ENCODE peak calls at places on chromosomes 6 and 20, in four cellular contexts. One of them, this sample, is unnamed.

GRCh38 chr6:138477913-138478539 is 21.3 kb downstream of the NHSL1 start:
- DNase-seq in H1: no peak
- DNase-seq in SK-N-SH: no peak
- DNase-seq in HepG2: no peak
- DNase-seq in this sample: no peak

GRCh38 chr20:58593880-58594473 is 57.1 kb upstream of the STX16 start:
- DNase-seq in H1: no peak
- DNase-seq in SK-N-SH: no peak
- DNase-seq in HepG2: no peak
- DNase-seq in this sample: no peak

GRCh38 chr20:55386686-55387085 is 618.6 kb downstream of the CBLN4 start:
- DNase-seq in H1: no peak
- DNase-seq in SK-N-SH: no peak
- DNase-seq in HepG2: no peak
- DNase-seq in this sample: no peak

GRCh38 chr6:41047745-41048742 is 5.0 kb upstream of the APOBEC2 start:
- DNase-seq in H1: no peak
- DNase-seq in SK-N-SH: no peak
- DNase-seq in HepG2: no peak
- DNase-seq in this sample: no peak

GRCh38 chr6:39206250-39206721 is 23.0 kb downstream of the KCNK5 start:
- DNase-seq in H1: no peak
- DNase-seq in SK-N-SH: no peak
- DNase-seq in HepG2: no peak
- DNase-seq in this sample: no peak

GRCh38 chr6:135423649-135424128 is 73.9 kb downstream of the AHI1 start:
- DNase-seq in H1: no peak
- DNase-seq in SK-N-SH: peak
- DNase-seq in HepG2: peak
- DNase-seq in this sample: peak

GRCh38 chr20:46268131-46268611 is 40.1 kb downstream of the CDH22 start:
- DNase-seq in H1: no peak
- DNase-seq in SK-N-SH: peak
- DNase-seq in HepG2: no peak
- DNase-seq in this sample: no peak

GRCh38 chr6:76592561-76592960 is 520.1 kb upstream of the IMPG1 start:
- DNase-seq in H1: no peak
- DNase-seq in SK-N-SH: no peak
- DNase-seq in HepG2: no peak
- DNase-seq in this sample: no peak

GRCh38 chr6:149450679-149451360 is 34.0 kb downstream of the ZC3H12D start:
- DNase-seq in H1: peak
- DNase-seq in SK-N-SH: peak
- DNase-seq in HepG2: no peak
- DNase-seq in this sample: no peak

GRCh38 chr6:14037402-14038277 is 79.9 kb upstream of the CD83 start:
- DNase-seq in H1: no peak
- DNase-seq in SK-N-SH: no peak
- DNase-seq in HepG2: no peak
- DNase-seq in this sample: no peak

GRCh38 chr20:3238616-3239025 is 369 bp downstream of the SLC4A11 start:
- DNase-seq in H1: no peak
- DNase-seq in SK-N-SH: no peak
- DNase-seq in HepG2: no peak
- DNase-seq in this sample: no peak

GRCh38 chr6:34391023-34391485 is 1.4 kb downstream of the NUDT3 start:
- DNase-seq in H1: no peak
- DNase-seq in SK-N-SH: peak
- DNase-seq in HepG2: peak
- DNase-seq in this sample: no peak

GRCh38 chr20:17059465-17059864 is 167.4 kb upstream of the PCSK2 start:
- DNase-seq in H1: no peak
- DNase-seq in SK-N-SH: no peak
- DNase-seq in HepG2: no peak
- DNase-seq in this sample: no peak

GRCh38 chr20:36971103-36971502 is 19.6 kb upstream of the SAMHD1 start:
- DNase-seq in H1: no peak
- DNase-seq in SK-N-SH: no peak
- DNase-seq in HepG2: no peak
- DNase-seq in this sample: no peak

GRCh38 chr20:58651823-58652605 is 931 bp downstream of the STX16 start:
- DNase-seq in H1: peak
- DNase-seq in SK-N-SH: peak
- DNase-seq in HepG2: peak
- DNase-seq in this sample: peak

GRCh38 chr6:52392944-52393343 is 27.2 kb upstream of the EFHC1 start:
- DNase-seq in H1: no peak
- DNase-seq in SK-N-SH: no peak
- DNase-seq in HepG2: no peak
- DNase-seq in this sample: no peak

GRCh38 chr6:109008061-109008460 is 86.6 kb downstream of the SESN1 start:
- DNase-seq in H1: no peak
- DNase-seq in SK-N-SH: no peak
- DNase-seq in HepG2: no peak
- DNase-seq in this sample: no peak

GRCh38 chr6:31558631-31559500 is 11.5 kb downstream of the NFKBIL1 start:
- DNase-seq in H1: no peak
- DNase-seq in SK-N-SH: no peak
- DNase-seq in HepG2: no peak
- DNase-seq in this sample: peak

GRCh38 chr6:1689141-1689540 is 79.4 kb downstream of the FOXC1 start:
- DNase-seq in H1: no peak
- DNase-seq in SK-N-SH: no peak
- DNase-seq in HepG2: no peak
- DNase-seq in this sample: no peak

GRCh38 chr6:24183584-24183983 is 57.6 kb downstream of the NRSN1 start:
- DNase-seq in H1: no peak
- DNase-seq in SK-N-SH: no peak
- DNase-seq in HepG2: no peak
- DNase-seq in this sample: no peak

GRCh38 chr6:33740204-33740608 is 6.5 kb downstream of the IP6K3 start:
- DNase-seq in H1: no peak
- DNase-seq in SK-N-SH: no peak
- DNase-seq in HepG2: peak
- DNase-seq in this sample: no peak

GRCh38 chr20:58233881-58234528 is 5.6 kb upstream of the ANKRD60 start:
- DNase-seq in H1: peak
- DNase-seq in SK-N-SH: peak
- DNase-seq in HepG2: peak
- DNase-seq in this sample: no peak

GRCh38 chr6:162785632-162786242 is 58.0 kb downstream of the PACRG start:
- DNase-seq in H1: no peak
- DNase-seq in SK-N-SH: no peak
- DNase-seq in HepG2: peak
- DNase-seq in this sample: no peak

GRCh38 chr6:3848925-3849605 is at the start of gene FAM50B:
- DNase-seq in H1: peak
- DNase-seq in SK-N-SH: peak
- DNase-seq in HepG2: no peak
- DNase-seq in this sample: peak

GRCh38 chr6:53250761-53251672 is 97.7 kb downstream of the ELOVL5 start:
- DNase-seq in H1: no peak
- DNase-seq in SK-N-SH: no peak
- DNase-seq in HepG2: no peak
- DNase-seq in this sample: no peak

GRCh38 chr20:59940129-59940955 is at the start of the genes FAM217B and PPP1R3D:
- DNase-seq in H1: peak
- DNase-seq in SK-N-SH: peak
- DNase-seq in HepG2: peak
- DNase-seq in this sample: peak

GRCh38 chr20:4819901-4820300 is 98.2 kb downstream of the PRND start:
- DNase-seq in H1: no peak
- DNase-seq in SK-N-SH: no peak
- DNase-seq in HepG2: no peak
- DNase-seq in this sample: no peak

GRCh38 chr6:135667694-135668455 is 170.3 kb upstream of the AHI1 start:
- DNase-seq in H1: no peak
- DNase-seq in SK-N-SH: no peak
- DNase-seq in HepG2: no peak
- DNase-seq in this sample: no peak

GRCh38 chr6:141463237-141463977 is 669.3 kb upstream of the GJE1 start:
- DNase-seq in H1: no peak
- DNase-seq in SK-N-SH: no peak
- DNase-seq in HepG2: no peak
- DNase-seq in this sample: no peak

GRCh38 chr6:141464490-141464889 is 668.2 kb upstream of the GJE1 start:
- DNase-seq in H1: no peak
- DNase-seq in SK-N-SH: no peak
- DNase-seq in HepG2: no peak
- DNase-seq in this sample: no peak

GRCh38 chr6:141460743-141461484 is 671.8 kb upstream of the GJE1 start:
- DNase-seq in H1: no peak
- DNase-seq in SK-N-SH: no peak
- DNase-seq in HepG2: no peak
- DNase-seq in this sample: no peak
- TF ChIP-seq TCF12 in H1: no peak
- TF ChIP-seq TCF12 in SK-N-SH: no peak
- TF ChIP-seq TCF12 in HepG2: no peak
- TF ChIP-seq TCF12 in this sample: no peak

DNA sequence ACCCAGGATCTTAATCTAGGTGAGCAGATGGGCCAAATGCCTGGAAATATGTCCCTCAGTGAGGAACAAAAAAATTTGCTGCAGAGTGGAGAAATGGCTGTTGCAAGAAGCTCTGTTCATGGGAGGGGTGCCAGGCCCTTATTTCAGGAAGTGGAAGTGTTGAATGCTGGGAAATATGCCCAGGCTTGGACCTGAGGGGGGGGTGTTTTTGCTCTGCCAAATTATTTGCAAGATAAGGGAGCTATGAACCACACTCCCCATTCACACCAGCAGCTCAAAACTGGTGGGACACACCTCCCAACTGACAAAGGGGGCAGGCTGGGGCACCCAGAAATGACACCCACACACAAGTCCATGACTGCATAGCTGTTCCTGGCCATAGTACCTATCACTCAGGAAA is 8.7 kb downstream of the CST4 start:
- DNase-seq in H1: no peak
- DNase-seq in SK-N-SH: no peak
- DNase-seq in HepG2: no peak
- DNase-seq in this sample: no peak
- TF ChIP-seq TCF12 in H1: no peak
- TF ChIP-seq TCF12 in SK-N-SH: no peak
- TF ChIP-seq TCF12 in HepG2: no peak
- TF ChIP-seq TCF12 in this sample: no peak

DNA sequence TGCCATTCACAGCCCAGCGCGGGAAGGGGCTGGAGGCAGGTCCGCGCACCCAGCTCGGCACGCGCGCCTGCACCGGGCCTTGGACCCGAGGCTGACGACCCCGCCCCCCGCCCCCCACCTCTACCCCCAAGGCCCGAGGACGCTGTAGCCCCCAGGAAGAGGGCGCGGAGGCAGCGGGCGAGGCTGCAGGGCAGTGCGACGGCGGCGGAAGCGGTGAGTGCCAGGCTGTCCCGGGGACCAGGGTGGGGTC is 1.2 kb downstream of the LIME1 start:
- DNase-seq in H1: peak
- DNase-seq in SK-N-SH: peak
- DNase-seq in HepG2: peak
- DNase-seq in this sample: no peak
- TF ChIP-seq TCF12 in H1: no peak
- TF ChIP-seq TCF12 in SK-N-SH: no peak
- TF ChIP-seq TCF12 in HepG2: no peak
- TF ChIP-seq TCF12 in this sample: no peak

GRCh38 chr6:137389150-137389664 is 105.0 kb downstream of the OLIG3 start:
- DNase-seq in H1: no peak
- DNase-seq in SK-N-SH: no peak
- DNase-seq in HepG2: no peak
- DNase-seq in this sample: peak
- TF ChIP-seq TCF12 in H1: no peak
- TF ChIP-seq TCF12 in SK-N-SH: no peak
- TF ChIP-seq TCF12 in HepG2: no peak
- TF ChIP-seq TCF12 in this sample: no peak

GRCh38 chr20:32577023-32577422 is 8.1 kb downstream of the NOL4L start:
- DNase-seq in H1: no peak
- DNase-seq in SK-N-SH: peak
- DNase-seq in HepG2: no peak
- DNase-seq in this sample: no peak

GRCh38 chr20:32576560-32576959 is 8.6 kb downstream of the NOL4L start:
- DNase-seq in H1: no peak
- DNase-seq in SK-N-SH: no peak
- DNase-seq in HepG2: no peak
- DNase-seq in this sample: no peak

GRCh38 chr20:32575805-32576204 is 9.3 kb downstream of the NOL4L start:
- DNase-seq in H1: no peak
- DNase-seq in SK-N-SH: no peak
- DNase-seq in HepG2: no peak
- DNase-seq in this sample: no peak

GRCh38 chr20:32578840-32579239 is 6.3 kb downstream of the NOL4L start:
- DNase-seq in H1: no peak
- DNase-seq in SK-N-SH: no peak
- DNase-seq in HepG2: no peak
- DNase-seq in this sample: no peak

DNA sequence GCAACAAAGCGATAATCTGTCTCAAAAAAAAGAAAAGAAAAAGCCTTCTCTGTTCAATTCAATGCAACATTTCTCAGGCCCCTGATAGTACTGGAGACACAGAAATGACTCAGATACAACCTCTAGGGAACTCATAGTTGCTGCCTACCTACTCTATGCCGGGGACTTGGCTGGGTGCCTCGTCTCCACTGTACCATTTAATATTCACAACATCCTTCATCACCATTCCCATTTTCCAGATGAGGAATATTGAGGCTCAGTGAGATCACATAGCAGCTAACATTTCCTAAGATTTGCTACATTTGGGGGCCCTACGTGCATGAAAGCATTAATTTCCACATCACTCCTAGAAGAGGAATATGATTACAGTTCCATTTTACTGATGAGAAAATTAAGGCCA is 7.5 kb downstream of the NOL4L start:
- DNase-seq in H1: no peak
- DNase-seq in SK-N-SH: no peak
- DNase-seq in HepG2: no peak
- DNase-seq in this sample: no peak
- TF ChIP-seq TCF12 in H1: no peak
- TF ChIP-seq TCF12 in SK-N-SH: no peak
- TF ChIP-seq TCF12 in HepG2: no peak
- TF ChIP-seq TCF12 in this sample: no peak

DNA sequence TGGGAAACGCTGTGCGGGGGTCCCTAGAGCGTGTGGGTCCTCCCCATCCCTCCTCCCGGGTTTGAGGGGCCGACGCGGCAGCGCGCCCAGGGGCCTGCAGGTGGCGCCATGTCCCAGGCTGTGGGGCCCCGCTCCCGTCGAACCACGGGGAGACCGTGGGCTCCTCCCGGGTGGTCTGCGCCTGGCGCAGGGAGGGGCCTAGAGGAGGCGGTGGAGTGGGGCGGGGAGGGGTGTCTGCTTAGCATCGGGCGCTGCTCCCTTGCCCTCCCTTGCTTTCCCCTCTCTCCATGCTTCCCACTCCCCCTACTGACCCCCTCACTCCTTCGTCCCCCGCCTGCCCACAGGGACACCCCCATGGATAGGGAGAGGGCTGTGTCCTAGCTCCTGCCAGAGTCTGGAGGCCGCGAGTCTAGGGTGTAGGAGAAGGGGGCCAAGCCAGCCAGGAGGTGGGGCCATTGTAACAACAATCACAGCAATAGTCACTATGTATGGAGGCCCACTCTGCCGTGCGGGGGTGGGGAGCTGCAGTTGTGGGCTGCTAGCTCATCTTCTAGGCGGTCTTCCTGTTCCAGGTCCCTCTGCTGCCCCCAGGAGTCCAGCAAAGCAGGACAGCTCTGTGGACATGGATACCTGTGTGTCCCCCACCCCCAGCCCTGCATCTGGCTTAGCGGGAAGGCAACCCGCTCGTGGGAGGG is 51.7 kb downstream of the CHMP4B start:
- DNase-seq in H1: peak
- DNase-seq in SK-N-SH: peak
- DNase-seq in HepG2: peak
- DNase-seq in this sample: no peak
- TF ChIP-seq TCF12 in H1: peak
- TF ChIP-seq TCF12 in SK-N-SH: no peak
- TF ChIP-seq TCF12 in HepG2: no peak
- TF ChIP-seq TCF12 in this sample: no peak